ENCODE peak calls at places on chromosomes 4 and X, in eight cellular contexts. Q is BE2C; Y is GM06990; K is sigmoid colon; D is body of pancreas; I is fibroblast of pulmonary artery; C is activated CD8-positive, alpha-beta T cell treated with anti-CD3 and anti-CD28 coated beads for 36 hours; E is activated B cell treated with CpG ODN at 0.5 μM for 24 hours. A is an unnamed sample.

GRCh38 chr4:24794111-24794860 is 1.1 kb upstream of the SOD3 start:
- DNase-seq in Q (no peak), Y (no peak), K (peak), D (peak), I (peak), C (no peak), E (no peak), A (no peak)

GRCh38 chr4:138404801-138405200 is 162.7 kb upstream of the SLC7A11 start:
- DNase-seq in Q (no peak), Y (no peak), K (no peak), D (no peak), I (no peak), C (no peak), E (no peak), A (no peak)

GRCh38 chrX:70421618-70422017 is 1.5 kb upstream of the GDPD2 start:
- DNase-seq in Q (no peak), Y (no peak), K (no peak), D (no peak), I (peak), C (no peak), E (no peak), A (no peak)

GRCh38 chr4:80036949-80037348 is 36.1 kb downstream of the ANTXR2 start:
- DNase-seq in Q (no peak), Y (no peak), K (no peak), D (no peak), I (peak), C (no peak), E (no peak), A (no peak)

GRCh38 chrX:17022205-17022604 is 75.7 kb downstream of the REPS2 start:
- DNase-seq in Q (no peak), Y (no peak), K (no peak), D (no peak), I (peak), C (no peak), E (no peak), A (no peak)

GRCh38 chr4:54741161-54741560 is 83.4 kb downstream of the KIT start:
- DNase-seq in Q (no peak), Y (no peak), K (no peak), D (no peak), I (no peak), C (no peak), E (no peak), A (no peak)

GRCh38 chr4:54017308-54017707 is 47.1 kb downstream of the CHIC2 start:
- DNase-seq in Q (no peak), Y (no peak), K (no peak), D (no peak), I (no peak), C (no peak), E (no peak), A (no peak)

GRCh38 chr4:64584125-64584524 is 174.9 kb upstream of the TECRL start:
- DNase-seq in Q (no peak), Y (no peak), K (no peak), D (no peak), I (peak), C (no peak), E (no peak), A (no peak)

GRCh38 chrX:121558886-121559285 is 511.5 kb downstream of the GLUD2 start:
- DNase-seq in Q (no peak), Y (no peak), K (no peak), D (no peak), I (no peak), C (no peak), E (no peak), A (no peak)

GRCh38 chrX:55490121-55490520 is 473 bp upstream of the USP51 start:
- DNase-seq in Q (no peak), Y (no peak), K (no peak), D (no peak), I (no peak), C (no peak), E (no peak), A (no peak)

GRCh38 chrX:55488559-55489314 is 911 bp downstream of the USP51 start:
- DNase-seq in Q (peak), Y (peak), K (peak), D (peak), I (peak), C (peak), E (peak), A (peak)

GRCh38 chrX:55488268-55488558 is 1.4 kb downstream of the USP51 start:
- DNase-seq in Q (no peak), Y (no peak), K (no peak), D (no peak), I (no peak), C (peak), E (no peak), A (no peak)

GRCh38 chrX:55490974-55491373 is 1.3 kb upstream of the USP51 start:
- DNase-seq in Q (no peak), Y (no peak), K (no peak), D (no peak), I (no peak), C (no peak), E (no peak), A (no peak)

GRCh38 chrX:55489315-55490009 is at the start of gene USP51:
- DNase-seq in Q (peak), Y (peak), K (peak), D (peak), I (peak), C (peak), E (peak), A (peak)
- TF ChIP-seq CTCF in Q (peak), Y (peak), K (no peak), D (no peak), I (no peak), C (no peak), E (no peak), A (no peak)

GRCh38 chr4:185713731-185714130 is 98.3 kb downstream of the SORBS2 start:
- DNase-seq in Q (no peak), Y (no peak), K (no peak), D (no peak), I (no peak), C (no peak), E (no peak), A (no peak)
- TF ChIP-seq CTCF in Q (no peak), Y (no peak), K (no peak), D (no peak), I (no peak), C (no peak), E (no peak), A (no peak)

DNA sequence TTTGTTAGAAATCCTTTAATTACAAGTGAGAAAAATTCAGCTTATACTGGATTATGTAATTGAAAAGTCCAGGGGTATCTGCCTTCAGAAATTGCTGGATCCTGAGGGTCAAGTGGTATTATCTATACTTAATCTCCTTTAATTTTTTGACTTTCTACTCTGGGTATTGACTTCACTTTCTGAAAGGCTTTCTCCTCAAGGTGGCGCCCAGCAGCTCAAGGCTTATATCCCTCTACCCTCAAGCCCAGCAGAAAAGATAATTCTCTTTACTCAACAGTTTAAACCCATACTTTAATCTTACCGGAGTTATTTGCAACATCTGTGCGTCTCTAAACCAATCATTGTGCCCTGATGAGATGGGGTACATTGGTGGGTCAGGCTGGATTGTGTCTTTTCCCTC is 129.5 kb downstream of the LARP7 start:
- DNase-seq in Q (peak), Y (no peak), K (no peak), D (no peak), I (peak), C (peak), E (no peak), A (peak)
- TF ChIP-seq CTCF in Q (peak), Y (peak), K (no peak), D (no peak), I (peak), C (peak), E (no peak), A (peak)

GRCh38 chr4:132818091-132818490 is 331.0 kb upstream of the PCDH10 start:
- DNase-seq in Q (peak), Y (no peak), K (no peak), D (no peak), I (peak), C (no peak), E (no peak), A (no peak)
- TF ChIP-seq CTCF in Q (no peak), Y (peak), K (no peak), D (no peak), I (no peak), C (no peak), E (no peak), A (no peak)

GRCh38 chr4:131644619-131645018 is 1504.5 kb upstream of the PCDH10 start:
- DNase-seq in Q (peak), Y (no peak), K (no peak), D (no peak), I (peak), C (no peak), E (no peak), A (no peak)
- TF ChIP-seq CTCF in Q (peak), Y (peak), K (no peak), D (peak), I (peak), C (no peak), E (no peak), A (no peak)